ENCODE peak calls at places on chromosomes 11 and 22, in eight cellular contexts. One of them, this sample, is unnamed.
A peak's percentile ranks its signal among the peaks of the same experiment; 100 is the strongest.

GRCh38 chr22:24039046-24039445 is 27.9 kb downstream of the CABIN1 start:
- DNase-seq in upper lobe of right lung: no peak
- DNase-seq in CD4-positive, alpha-beta T cell: no peak
- DNase-seq in pancreas: no peak
- DNase-seq in MM.1S: no peak
- DNase-seq in Caco-2: no peak
- DNase-seq in endothelial cell: no peak
- DNase-seq in RWPE1: no peak
- DNase-seq in this sample: no peak

GRCh38 chr11:41201156-41201555 is 258.3 kb downstream of the LRRC4C start:
- DNase-seq in pancreas: no peak
- DNase-seq in endothelial cell: peak; percentile 47
- DNase-seq in upper lobe of right lung: no peak
- DNase-seq in RWPE1: peak; percentile 29
- DNase-seq in CD4-positive, alpha-beta T cell: no peak
- DNase-seq in MM.1S: peak; percentile 30
- DNase-seq in Caco-2: peak; percentile 47
- DNase-seq in this sample: no peak

GRCh38 chr11:117816151-117816741 is 8.3 kb downstream of the FXYD2 start:
- DNase-seq in upper lobe of right lung: no peak
- DNase-seq in CD4-positive, alpha-beta T cell: no peak
- DNase-seq in pancreas: no peak
- DNase-seq in RWPE1: peak; percentile 34
- DNase-seq in endothelial cell: no peak
- DNase-seq in Caco-2: peak; percentile 86
- DNase-seq in MM.1S: no peak
- DNase-seq in this sample: no peak

GRCh38 chr11:287821-288327 is 1.1 kb upstream of the PGGHG start:
- DNase-seq in endothelial cell: no peak
- DNase-seq in pancreas: peak; percentile 59
- DNase-seq in MM.1S: no peak
- DNase-seq in CD4-positive, alpha-beta T cell: peak; percentile 50
- DNase-seq in RWPE1: no peak
- DNase-seq in upper lobe of right lung: peak; percentile 67
- DNase-seq in Caco-2: peak; percentile 51
- DNase-seq in this sample: no peak

GRCh38 chr11:105144887-105145286 is 5.3 kb upstream of the CARD18 start:
- DNase-seq in Caco-2: no peak
- DNase-seq in endothelial cell: no peak
- DNase-seq in MM.1S: no peak
- DNase-seq in upper lobe of right lung: no peak
- DNase-seq in RWPE1: peak; percentile 15
- DNase-seq in pancreas: no peak
- DNase-seq in CD4-positive, alpha-beta T cell: no peak
- DNase-seq in this sample: no peak

GRCh38 chr11:27698872-27699241 is 1.4 kb downstream of the BDNF start:
- DNase-seq in upper lobe of right lung: peak; percentile 87
- DNase-seq in pancreas: peak; percentile 66
- DNase-seq in CD4-positive, alpha-beta T cell: peak; percentile 22
- DNase-seq in MM.1S: peak; percentile 70
- DNase-seq in endothelial cell: peak; percentile 92
- DNase-seq in Caco-2: peak; percentile 89
- DNase-seq in RWPE1: peak; percentile 90
- DNase-seq in this sample: no peak

GRCh38 chr11:86809561-86809960 is 9.2 kb downstream of the PRSS23 start:
- DNase-seq in RWPE1: no peak
- DNase-seq in Caco-2: no peak
- DNase-seq in endothelial cell: no peak
- DNase-seq in CD4-positive, alpha-beta T cell: no peak
- DNase-seq in MM.1S: no peak
- DNase-seq in upper lobe of right lung: no peak
- DNase-seq in pancreas: no peak
- DNase-seq in this sample: no peak

GRCh38 chr11:72352859-72353551 is 81.3 kb downstream of the CLPB start:
- DNase-seq in MM.1S: no peak
- DNase-seq in upper lobe of right lung: no peak
- DNase-seq in endothelial cell: peak; percentile 7
- DNase-seq in RWPE1: no peak
- DNase-seq in pancreas: no peak
- DNase-seq in Caco-2: peak; percentile 60
- DNase-seq in CD4-positive, alpha-beta T cell: no peak
- DNase-seq in this sample: no peak

GRCh38 chr11:105767945-105768344 is 158.1 kb downstream of the GRIA4 start:
- DNase-seq in pancreas: no peak
- DNase-seq in RWPE1: no peak
- DNase-seq in Caco-2: no peak
- DNase-seq in endothelial cell: no peak
- DNase-seq in CD4-positive, alpha-beta T cell: no peak
- DNase-seq in upper lobe of right lung: no peak
- DNase-seq in MM.1S: no peak
- DNase-seq in this sample: no peak

GRCh38 chr11:110367571-110367970 is 62.2 kb upstream of the FDX1 start:
- DNase-seq in endothelial cell: no peak
- DNase-seq in CD4-positive, alpha-beta T cell: no peak
- DNase-seq in upper lobe of right lung: no peak
- DNase-seq in RWPE1: no peak
- DNase-seq in Caco-2: no peak
- DNase-seq in pancreas: no peak
- DNase-seq in MM.1S: peak; percentile 18
- DNase-seq in this sample: no peak

GRCh38 chr11:36292311-36292722 is 3.1 kb upstream of the COMMD9 start:
- DNase-seq in endothelial cell: peak; percentile 21
- DNase-seq in pancreas: no peak
- DNase-seq in Caco-2: no peak
- DNase-seq in MM.1S: peak; percentile 61
- DNase-seq in RWPE1: peak; percentile 41
- DNase-seq in CD4-positive, alpha-beta T cell: no peak
- DNase-seq in upper lobe of right lung: no peak
- DNase-seq in this sample: no peak

GRCh38 chr11:71198823-71199165 is 53.6 kb downstream of the SHANK2 start:
- DNase-seq in CD4-positive, alpha-beta T cell: no peak
- DNase-seq in pancreas: no peak
- DNase-seq in endothelial cell: no peak
- DNase-seq in RWPE1: no peak
- DNase-seq in MM.1S: no peak
- DNase-seq in Caco-2: no peak
- DNase-seq in upper lobe of right lung: no peak
- DNase-seq in this sample: no peak

GRCh38 chr11:38718049-38718448 is 2120.0 kb upstream of the RAG2 start:
- DNase-seq in Caco-2: no peak
- DNase-seq in MM.1S: no peak
- DNase-seq in pancreas: no peak
- DNase-seq in endothelial cell: no peak
- DNase-seq in CD4-positive, alpha-beta T cell: no peak
- DNase-seq in RWPE1: no peak
- DNase-seq in upper lobe of right lung: no peak
- DNase-seq in this sample: no peak

GRCh38 chr11:69396051-69396947 is 85.2 kb upstream of the LINC01488 start:
- DNase-seq in MM.1S: no peak
- DNase-seq in Caco-2: no peak
- DNase-seq in endothelial cell: no peak
- DNase-seq in CD4-positive, alpha-beta T cell: no peak
- DNase-seq in pancreas: peak; percentile 8
- DNase-seq in upper lobe of right lung: peak; percentile 31
- DNase-seq in RWPE1: no peak
- DNase-seq in this sample: no peak

GRCh38 chr22:32518848-32519247 is 44.2 kb downstream of the FBXO7 start:
- DNase-seq in endothelial cell: no peak
- DNase-seq in Caco-2: no peak
- DNase-seq in pancreas: no peak
- DNase-seq in MM.1S: no peak
- DNase-seq in RWPE1: no peak
- DNase-seq in upper lobe of right lung: no peak
- DNase-seq in CD4-positive, alpha-beta T cell: no peak
- DNase-seq in this sample: no peak

GRCh38 chr11:128643661-128644060 is 50.2 kb upstream of the FLI1 start:
- DNase-seq in MM.1S: no peak
- DNase-seq in CD4-positive, alpha-beta T cell: no peak
- DNase-seq in pancreas: no peak
- DNase-seq in RWPE1: no peak
- DNase-seq in upper lobe of right lung: no peak
- DNase-seq in Caco-2: no peak
- DNase-seq in endothelial cell: no peak
- DNase-seq in this sample: no peak
- TF ChIP-seq CTCF in MM.1S: no peak
- TF ChIP-seq CTCF in CD4-positive, alpha-beta T cell: no peak
- TF ChIP-seq CTCF in pancreas: no peak
- TF ChIP-seq CTCF in RWPE1: no peak
- TF ChIP-seq CTCF in upper lobe of right lung: no peak
- TF ChIP-seq CTCF in Caco-2: peak; percentile 21
- TF ChIP-seq CTCF in endothelial cell: no peak
- TF ChIP-seq CTCF in this sample: no peak

GRCh38 chr22:42794551-42795510 is 62.2 kb downstream of the ARFGAP3 start:
- DNase-seq in upper lobe of right lung: peak; percentile 59
- DNase-seq in endothelial cell: no peak
- DNase-seq in RWPE1: no peak
- DNase-seq in pancreas: no peak
- DNase-seq in CD4-positive, alpha-beta T cell: no peak
- DNase-seq in Caco-2: no peak
- DNase-seq in MM.1S: no peak
- DNase-seq in this sample: no peak
- TF ChIP-seq CTCF in upper lobe of right lung: peak; percentile 8
- TF ChIP-seq CTCF in endothelial cell: no peak
- TF ChIP-seq CTCF in RWPE1: no peak
- TF ChIP-seq CTCF in pancreas: no peak
- TF ChIP-seq CTCF in CD4-positive, alpha-beta T cell: no peak
- TF ChIP-seq CTCF in Caco-2: no peak
- TF ChIP-seq CTCF in MM.1S: no peak
- TF ChIP-seq CTCF in this sample: no peak

GRCh38 chr11:61752117-61752924 is at the start of gene MYRF:
- DNase-seq in MM.1S: peak; percentile 27
- DNase-seq in pancreas: no peak
- DNase-seq in endothelial cell: peak; percentile 84
- DNase-seq in RWPE1: peak; percentile 31
- DNase-seq in upper lobe of right lung: peak; percentile 77
- DNase-seq in CD4-positive, alpha-beta T cell: peak; percentile 46
- DNase-seq in Caco-2: peak; percentile 63
- DNase-seq in this sample: no peak
- TF ChIP-seq CTCF in MM.1S: peak; percentile 47
- TF ChIP-seq CTCF in pancreas: no peak
- TF ChIP-seq CTCF in endothelial cell: peak; percentile 33
- TF ChIP-seq CTCF in RWPE1: peak; percentile 85
- TF ChIP-seq CTCF in upper lobe of right lung: peak; percentile 36
- TF ChIP-seq CTCF in CD4-positive, alpha-beta T cell: no peak
- TF ChIP-seq CTCF in Caco-2: no peak
- TF ChIP-seq CTCF in this sample: peak; percentile 54

DNA sequence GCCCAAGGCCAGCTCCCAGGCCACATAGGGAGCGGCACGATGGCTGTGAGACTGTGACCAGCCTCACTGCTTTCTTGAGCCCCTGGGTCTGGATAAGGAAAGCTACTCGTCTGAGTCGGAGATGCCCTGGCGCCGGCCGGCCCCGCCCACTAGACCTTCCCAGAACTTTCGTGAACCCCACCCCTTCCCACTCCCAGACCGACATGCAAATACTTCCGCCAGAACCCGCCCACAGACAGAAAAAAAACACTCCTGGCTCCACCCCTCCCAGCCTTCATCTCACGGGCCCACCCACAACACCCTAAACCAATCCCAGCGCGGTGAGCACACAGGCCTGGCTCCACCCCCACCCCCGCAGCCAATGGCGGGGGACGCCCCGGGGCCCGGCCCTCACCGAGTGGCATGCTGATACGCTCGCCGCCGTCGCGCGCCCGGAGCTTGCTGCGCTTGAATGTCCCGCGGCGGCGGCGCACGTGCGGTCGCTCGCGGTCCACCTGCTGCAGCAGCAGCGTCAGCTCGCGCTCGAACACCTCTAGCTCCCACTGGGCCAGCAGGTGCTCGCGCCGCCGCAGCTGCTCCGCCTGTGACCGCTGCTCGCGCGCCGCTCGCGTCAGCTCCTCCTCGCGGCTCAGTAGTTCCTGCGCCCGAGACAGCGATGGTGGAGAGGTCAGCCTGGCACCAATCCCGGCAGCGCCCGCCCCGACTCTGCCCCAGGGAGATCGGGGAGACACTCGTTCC is 7.0 kb downstream of the MAP3K11 start:
- DNase-seq in endothelial cell: peak; percentile 91
- DNase-seq in upper lobe of right lung: peak; percentile 95
- DNase-seq in MM.1S: no peak
- DNase-seq in CD4-positive, alpha-beta T cell: no peak
- DNase-seq in RWPE1: peak; percentile 90
- DNase-seq in Caco-2: peak; percentile 99
- DNase-seq in pancreas: peak; percentile 83
- DNase-seq in this sample: peak; percentile 100
- TF ChIP-seq CTCF in endothelial cell: no peak
- TF ChIP-seq CTCF in upper lobe of right lung: no peak
- TF ChIP-seq CTCF in MM.1S: no peak
- TF ChIP-seq CTCF in CD4-positive, alpha-beta T cell: no peak
- TF ChIP-seq CTCF in RWPE1: no peak
- TF ChIP-seq CTCF in Caco-2: no peak
- TF ChIP-seq CTCF in pancreas: no peak
- TF ChIP-seq CTCF in this sample: no peak

DNA sequence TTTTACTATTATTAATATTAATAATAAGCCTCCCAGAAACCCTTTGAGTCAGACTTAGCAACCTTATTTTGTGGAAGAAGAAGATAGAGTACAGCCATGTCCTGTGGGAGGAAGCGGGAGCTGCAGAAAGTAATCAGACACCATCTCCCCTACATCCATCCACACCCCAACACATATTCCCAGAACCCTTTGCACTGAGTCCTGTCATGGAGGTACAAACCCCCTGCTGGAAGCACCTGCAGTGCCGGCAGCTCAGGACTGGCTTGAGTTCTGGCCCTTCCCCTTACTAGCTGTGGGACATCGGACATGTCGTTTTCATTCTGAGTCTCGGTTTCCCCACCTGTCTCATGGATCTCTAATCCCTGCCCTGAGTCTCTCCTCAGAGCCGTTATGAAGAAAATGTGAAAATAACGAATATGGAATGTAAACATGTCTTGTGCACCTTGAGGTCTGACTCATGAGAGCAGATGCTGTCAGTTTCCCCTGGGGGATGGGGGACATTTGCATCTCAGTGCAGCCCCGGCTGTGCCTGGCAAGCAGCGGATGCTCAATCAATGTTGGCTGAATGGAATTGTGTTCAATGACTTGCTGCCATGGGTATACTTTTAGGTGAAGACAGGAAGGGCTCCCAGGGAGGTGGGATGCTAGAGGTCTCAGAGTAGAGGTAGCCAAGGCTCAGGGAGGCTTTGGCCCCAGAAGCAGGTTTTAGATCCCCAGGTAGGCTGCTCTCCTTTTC is 45.4 kb downstream of the TP53I11 start:
- DNase-seq in MM.1S: no peak
- DNase-seq in pancreas: no peak
- DNase-seq in Caco-2: no peak
- DNase-seq in RWPE1: no peak
- DNase-seq in endothelial cell: no peak
- DNase-seq in upper lobe of right lung: no peak
- DNase-seq in CD4-positive, alpha-beta T cell: no peak
- DNase-seq in this sample: no peak
- TF ChIP-seq CTCF in MM.1S: no peak
- TF ChIP-seq CTCF in pancreas: no peak
- TF ChIP-seq CTCF in Caco-2: no peak
- TF ChIP-seq CTCF in RWPE1: no peak
- TF ChIP-seq CTCF in endothelial cell: no peak
- TF ChIP-seq CTCF in upper lobe of right lung: no peak
- TF ChIP-seq CTCF in CD4-positive, alpha-beta T cell: no peak
- TF ChIP-seq CTCF in this sample: no peak

GRCh38 chr22:47452184-47452583 is 689.7 kb downstream of the TBC1D22A start:
- DNase-seq in pancreas: no peak
- DNase-seq in upper lobe of right lung: no peak
- DNase-seq in Caco-2: no peak
- DNase-seq in RWPE1: no peak
- DNase-seq in CD4-positive, alpha-beta T cell: no peak
- DNase-seq in MM.1S: no peak
- DNase-seq in endothelial cell: no peak
- DNase-seq in this sample: no peak
- TF ChIP-seq CTCF in pancreas: no peak
- TF ChIP-seq CTCF in upper lobe of right lung: peak; percentile 44
- TF ChIP-seq CTCF in Caco-2: peak; percentile 38
- TF ChIP-seq CTCF in RWPE1: peak; percentile 32
- TF ChIP-seq CTCF in CD4-positive, alpha-beta T cell: no peak
- TF ChIP-seq CTCF in MM.1S: peak; percentile 50
- TF ChIP-seq CTCF in endothelial cell: peak; percentile 17
- TF ChIP-seq CTCF in this sample: no peak

GRCh38 chr11:40125054-40125453 is 1334.4 kb downstream of the LRRC4C start:
- DNase-seq in endothelial cell: no peak
- DNase-seq in MM.1S: no peak
- DNase-seq in upper lobe of right lung: no peak
- DNase-seq in pancreas: no peak
- DNase-seq in Caco-2: no peak
- DNase-seq in CD4-positive, alpha-beta T cell: no peak
- DNase-seq in RWPE1: peak; percentile 25
- DNase-seq in this sample: no peak
- TF ChIP-seq CTCF in endothelial cell: no peak
- TF ChIP-seq CTCF in MM.1S: peak; percentile 29
- TF ChIP-seq CTCF in upper lobe of right lung: peak; percentile 31
- TF ChIP-seq CTCF in pancreas: no peak
- TF ChIP-seq CTCF in Caco-2: peak; percentile 61
- TF ChIP-seq CTCF in CD4-positive, alpha-beta T cell: no peak
- TF ChIP-seq CTCF in RWPE1: peak; percentile 24
- TF ChIP-seq CTCF in this sample: peak; percentile 4